ENCODE peak calls at places on chromosomes 4 and X, in five cellular contexts. One of them, this sample, is unnamed.

GRCh38 chr4:7328913-7329638 is 105.7 kb downstream of the PSAPL1 start:
- DNase-seq in fibroblast of pulmonary artery: peak; percentile 40
- DNase-seq in MCF 10A: peak; percentile 65
- DNase-seq in tibial nerve: no peak
- DNase-seq in cardiac muscle cell: no peak
- DNase-seq in this sample: peak; percentile 46

GRCh38 chr4:113849771-113850170 is 88.2 kb upstream of the CAMK2D start:
- DNase-seq in fibroblast of pulmonary artery: peak; percentile 69
- DNase-seq in MCF 10A: no peak
- DNase-seq in tibial nerve: no peak
- DNase-seq in cardiac muscle cell: no peak
- DNase-seq in this sample: no peak

GRCh38 chrX:134999469-134999868 is 8.7 kb downstream of the SMIM10 start:
- DNase-seq in fibroblast of pulmonary artery: peak; percentile 77
- DNase-seq in MCF 10A: peak; percentile 52
- DNase-seq in tibial nerve: no peak
- DNase-seq in cardiac muscle cell: peak; percentile 25
- DNase-seq in this sample: no peak

GRCh38 chr4:142366821-142367220 is 479.3 kb downstream of the INPP4B start:
- DNase-seq in fibroblast of pulmonary artery: no peak
- DNase-seq in MCF 10A: no peak
- DNase-seq in tibial nerve: no peak
- DNase-seq in cardiac muscle cell: no peak
- DNase-seq in this sample: no peak

GRCh38 chrX:107691024-107691448 is 62.7 kb downstream of the PRPS1 start:
- DNase-seq in fibroblast of pulmonary artery: no peak
- DNase-seq in MCF 10A: peak; percentile 39
- DNase-seq in tibial nerve: no peak
- DNase-seq in cardiac muscle cell: no peak
- DNase-seq in this sample: no peak

GRCh38 chr4:27278615-27279014 is 418.0 kb downstream of the STIM2 start:
- DNase-seq in fibroblast of pulmonary artery: peak; percentile 41
- DNase-seq in MCF 10A: peak; percentile 62
- DNase-seq in tibial nerve: no peak
- DNase-seq in cardiac muscle cell: peak; percentile 68
- DNase-seq in this sample: peak; percentile 34

GRCh38 chrX:145843196-145843595 is 25.6 kb downstream of the SLITRK2 start:
- DNase-seq in fibroblast of pulmonary artery: no peak
- DNase-seq in MCF 10A: no peak
- DNase-seq in tibial nerve: no peak
- DNase-seq in cardiac muscle cell: peak; percentile 53
- DNase-seq in this sample: no peak

GRCh38 chr4:8238515-8239053 is 31.0 kb upstream of the HTRA3 start:
- DNase-seq in fibroblast of pulmonary artery: no peak
- DNase-seq in MCF 10A: no peak
- DNase-seq in tibial nerve: no peak
- DNase-seq in cardiac muscle cell: peak; percentile 68
- DNase-seq in this sample: peak; percentile 33

GRCh38 chr4:184000457-184001395 is 95.6 kb downstream of the STOX2 start:
- DNase-seq in fibroblast of pulmonary artery: no peak
- DNase-seq in MCF 10A: no peak
- DNase-seq in tibial nerve: no peak
- DNase-seq in cardiac muscle cell: no peak
- DNase-seq in this sample: peak; percentile 30

GRCh38 chr4:107863850-107864371 is 39.2 kb downstream of the SGMS2 start:
- DNase-seq in fibroblast of pulmonary artery: peak; percentile 65
- DNase-seq in MCF 10A: peak; percentile 84
- DNase-seq in tibial nerve: no peak
- DNase-seq in cardiac muscle cell: peak; percentile 54
- DNase-seq in this sample: peak; percentile 45

GRCh38 chrX:81206471-81206870 is 4.6 kb downstream of the SH3BGRL start:
- DNase-seq in fibroblast of pulmonary artery: no peak
- DNase-seq in MCF 10A: no peak
- DNase-seq in tibial nerve: no peak
- DNase-seq in cardiac muscle cell: no peak
- DNase-seq in this sample: no peak

GRCh38 chr4:1384675-1385372 is 21.4 kb downstream of the NKX1-1 start:
- DNase-seq in fibroblast of pulmonary artery: no peak
- DNase-seq in MCF 10A: no peak
- DNase-seq in tibial nerve: no peak
- DNase-seq in cardiac muscle cell: no peak
- DNase-seq in this sample: no peak

GRCh38 chr4:113758361-113758760 is 3.2 kb downstream of the CAMK2D start:
- DNase-seq in fibroblast of pulmonary artery: peak; percentile 56
- DNase-seq in MCF 10A: no peak
- DNase-seq in tibial nerve: no peak
- DNase-seq in cardiac muscle cell: no peak
- DNase-seq in this sample: no peak

GRCh38 chr4:77454858-77455257 is 150.8 kb upstream of the CXCL13 start:
- DNase-seq in fibroblast of pulmonary artery: peak; percentile 14
- DNase-seq in MCF 10A: peak; percentile 24
- DNase-seq in tibial nerve: no peak
- DNase-seq in cardiac muscle cell: no peak
- DNase-seq in this sample: no peak

GRCh38 chr4:41110050-41110449 is 104.3 kb downstream of the APBB2 start:
- DNase-seq in fibroblast of pulmonary artery: no peak
- DNase-seq in MCF 10A: no peak
- DNase-seq in tibial nerve: no peak
- DNase-seq in cardiac muscle cell: no peak
- DNase-seq in this sample: no peak

GRCh38 chr4:119498520-119498919 is 130.1 kb downstream of the PDE5A start:
- DNase-seq in fibroblast of pulmonary artery: peak; percentile 72
- DNase-seq in MCF 10A: no peak
- DNase-seq in tibial nerve: peak; percentile 11
- DNase-seq in cardiac muscle cell: no peak
- DNase-seq in this sample: no peak

GRCh38 chrX:119887721-119888425 is 7.8 kb upstream of the AKAP14 start:
- DNase-seq in fibroblast of pulmonary artery: peak; percentile 52
- DNase-seq in MCF 10A: peak; percentile 65
- DNase-seq in tibial nerve: no peak
- DNase-seq in cardiac muscle cell: peak; percentile 65
- DNase-seq in this sample: peak; percentile 87
- TF ChIP-seq CTCF in fibroblast of pulmonary artery: peak; percentile 55
- TF ChIP-seq CTCF in MCF 10A: peak; percentile 30
- TF ChIP-seq CTCF in tibial nerve: no peak
- TF ChIP-seq CTCF in cardiac muscle cell: peak; percentile 67
- TF ChIP-seq CTCF in this sample: peak; percentile 67

DNA sequence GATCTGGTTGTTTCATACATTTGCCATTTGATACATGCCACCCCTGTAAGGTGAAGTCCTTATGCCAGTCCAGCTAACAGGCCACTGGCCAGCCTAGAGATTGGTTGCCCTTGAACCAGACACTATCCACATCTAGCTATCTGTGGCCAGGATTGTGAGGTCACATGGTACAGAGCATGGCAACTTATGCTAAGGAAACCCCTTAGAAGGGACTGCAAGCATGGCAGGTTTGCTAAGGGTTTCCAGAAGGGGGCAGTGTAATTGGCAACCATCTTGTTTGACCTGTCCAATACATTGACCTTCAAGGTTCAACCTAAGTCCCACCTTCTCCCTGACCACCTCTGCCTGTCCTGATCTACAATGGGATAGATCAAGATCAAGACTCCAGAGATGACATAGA is 47.5 kb downstream of the SMC1A start:
- DNase-seq in fibroblast of pulmonary artery: no peak
- DNase-seq in MCF 10A: no peak
- DNase-seq in tibial nerve: no peak
- DNase-seq in cardiac muscle cell: no peak
- DNase-seq in this sample: no peak
- TF ChIP-seq CTCF in fibroblast of pulmonary artery: no peak
- TF ChIP-seq CTCF in MCF 10A: peak; percentile 9
- TF ChIP-seq CTCF in tibial nerve: no peak
- TF ChIP-seq CTCF in cardiac muscle cell: no peak
- TF ChIP-seq CTCF in this sample: no peak

GRCh38 chr4:156109943-156110925 is 156.6 kb upstream of the CTSO start:
- DNase-seq in fibroblast of pulmonary artery: peak; percentile 69
- DNase-seq in MCF 10A: peak; percentile 81
- DNase-seq in tibial nerve: no peak
- DNase-seq in cardiac muscle cell: no peak
- DNase-seq in this sample: peak; percentile 3
- TF ChIP-seq CTCF in fibroblast of pulmonary artery: peak; percentile 43
- TF ChIP-seq CTCF in MCF 10A: peak; percentile 19
- TF ChIP-seq CTCF in tibial nerve: no peak
- TF ChIP-seq CTCF in cardiac muscle cell: peak; percentile 45
- TF ChIP-seq CTCF in this sample: no peak

GRCh38 chr4:54882616-54883015 is 224.9 kb downstream of the KIT start:
- DNase-seq in fibroblast of pulmonary artery: peak; percentile 29
- DNase-seq in MCF 10A: no peak
- DNase-seq in tibial nerve: no peak
- DNase-seq in cardiac muscle cell: no peak
- DNase-seq in this sample: no peak
- TF ChIP-seq CTCF in fibroblast of pulmonary artery: no peak
- TF ChIP-seq CTCF in MCF 10A: no peak
- TF ChIP-seq CTCF in tibial nerve: no peak
- TF ChIP-seq CTCF in cardiac muscle cell: no peak
- TF ChIP-seq CTCF in this sample: no peak

GRCh38 chr4:6092131-6092530 is 73.9 kb upstream of the C4orf50 start:
- DNase-seq in fibroblast of pulmonary artery: no peak
- DNase-seq in MCF 10A: no peak
- DNase-seq in tibial nerve: no peak
- DNase-seq in cardiac muscle cell: no peak
- DNase-seq in this sample: no peak
- TF ChIP-seq CTCF in fibroblast of pulmonary artery: no peak
- TF ChIP-seq CTCF in MCF 10A: no peak
- TF ChIP-seq CTCF in tibial nerve: no peak
- TF ChIP-seq CTCF in cardiac muscle cell: no peak
- TF ChIP-seq CTCF in this sample: no peak

GRCh38 chr4:3878678-3879077 is 112.5 kb downstream of the ADRA2C start:
- DNase-seq in fibroblast of pulmonary artery: no peak
- DNase-seq in MCF 10A: peak; percentile 28
- DNase-seq in tibial nerve: no peak
- DNase-seq in cardiac muscle cell: no peak
- DNase-seq in this sample: no peak

GRCh38 chr4:3879681-3880594 is 113.8 kb downstream of the ADRA2C start:
- DNase-seq in fibroblast of pulmonary artery: no peak
- DNase-seq in MCF 10A: no peak
- DNase-seq in tibial nerve: no peak
- DNase-seq in cardiac muscle cell: peak; percentile 18
- DNase-seq in this sample: no peak

GRCh38 chr4:3877236-3877635 is 111.1 kb downstream of the ADRA2C start:
- DNase-seq in fibroblast of pulmonary artery: no peak
- DNase-seq in MCF 10A: no peak
- DNase-seq in tibial nerve: no peak
- DNase-seq in cardiac muscle cell: no peak
- DNase-seq in this sample: no peak

GRCh38 chr4:3877868-3878267 is 111.7 kb downstream of the ADRA2C start:
- DNase-seq in fibroblast of pulmonary artery: no peak
- DNase-seq in MCF 10A: no peak
- DNase-seq in tibial nerve: no peak
- DNase-seq in cardiac muscle cell: no peak
- DNase-seq in this sample: no peak

GRCh38 chr4:3880595-3881120 is 114.5 kb downstream of the ADRA2C start:
- DNase-seq in fibroblast of pulmonary artery: peak; percentile 50
- DNase-seq in MCF 10A: peak; percentile 71
- DNase-seq in tibial nerve: peak; percentile 24
- DNase-seq in cardiac muscle cell: peak; percentile 88
- DNase-seq in this sample: peak; percentile 79
- TF ChIP-seq CTCF in fibroblast of pulmonary artery: peak; percentile 49
- TF ChIP-seq CTCF in MCF 10A: peak; percentile 69
- TF ChIP-seq CTCF in tibial nerve: peak; percentile 38
- TF ChIP-seq CTCF in cardiac muscle cell: peak; percentile 68
- TF ChIP-seq CTCF in this sample: peak; percentile 65

GRCh38 chr4:4248036-4248884 is at the start of gene TMEM128:
- DNase-seq in fibroblast of pulmonary artery: peak; percentile 96
- DNase-seq in MCF 10A: peak; percentile 91
- DNase-seq in tibial nerve: peak; percentile 93
- DNase-seq in cardiac muscle cell: peak; percentile 95
- DNase-seq in this sample: peak; percentile 83
- TF ChIP-seq CTCF in fibroblast of pulmonary artery: peak; percentile 29
- TF ChIP-seq CTCF in MCF 10A: no peak
- TF ChIP-seq CTCF in tibial nerve: no peak
- TF ChIP-seq CTCF in cardiac muscle cell: peak; percentile 31
- TF ChIP-seq CTCF in this sample: no peak

GRCh38 chrX:9682456-9682855 is 83.2 kb downstream of the GPR143 start:
- DNase-seq in fibroblast of pulmonary artery: peak; percentile 50
- DNase-seq in MCF 10A: no peak
- DNase-seq in tibial nerve: peak; percentile 5
- DNase-seq in cardiac muscle cell: peak; percentile 53
- DNase-seq in this sample: no peak
- TF ChIP-seq CTCF in fibroblast of pulmonary artery: peak; percentile 25
- TF ChIP-seq CTCF in MCF 10A: no peak
- TF ChIP-seq CTCF in tibial nerve: peak; percentile 14
- TF ChIP-seq CTCF in cardiac muscle cell: peak; percentile 19
- TF ChIP-seq CTCF in this sample: no peak

GRCh38 chr4:3747582-3747906 is 18.6 kb upstream of the ADRA2C start:
- DNase-seq in fibroblast of pulmonary artery: no peak
- DNase-seq in MCF 10A: no peak
- DNase-seq in tibial nerve: no peak
- DNase-seq in cardiac muscle cell: peak; percentile 49
- DNase-seq in this sample: no peak
- TF ChIP-seq CTCF in fibroblast of pulmonary artery: peak; percentile 32
- TF ChIP-seq CTCF in MCF 10A: peak; percentile 24
- TF ChIP-seq CTCF in tibial nerve: peak; percentile 13
- TF ChIP-seq CTCF in cardiac muscle cell: peak; percentile 30
- TF ChIP-seq CTCF in this sample: no peak

This sample was measured in Calu3.